ENCODE peak calls at places on chromosomes 12 and 14, in five cellular contexts. One of them, this sample, is unnamed.
A peak's percentile ranks its signal among the peaks of the same experiment; 100 is the strongest.

GRCh38 chr12:107454431-107454830 is 231.2 kb upstream of the PWP1 start:
- DNase-seq in nephron progenitor cell: no peak
- DNase-seq in ACHN: no peak
- DNase-seq in body of pancreas: no peak
- DNase-seq in GM10248: no peak
- DNase-seq in this sample: no peak

GRCh38 chr12:31260840-31261239 is 65.1 kb downstream of the SINHCAF start:
- DNase-seq in body of pancreas: no peak
- DNase-seq in nephron progenitor cell: no peak
- DNase-seq in ACHN: no peak
- DNase-seq in GM10248: no peak
- DNase-seq in this sample: no peak

GRCh38 chr14:68548194-68549056 is 244.4 kb downstream of the ZFP36L1 start:
- DNase-seq in ACHN: no peak
- DNase-seq in GM10248: no peak
- DNase-seq in nephron progenitor cell: peak; percentile 75
- DNase-seq in body of pancreas: peak; percentile 45
- DNase-seq in this sample: no peak

GRCh38 chr12:12837025-12837872 is 24.1 kb downstream of the DDX47 start:
- DNase-seq in ACHN: peak; percentile 86
- DNase-seq in GM10248: peak; percentile 54
- DNase-seq in body of pancreas: peak; percentile 14
- DNase-seq in nephron progenitor cell: peak; percentile 31
- DNase-seq in this sample: peak; percentile 59

GRCh38 chr14:95156765-95157194 is 549 bp downstream of the DICER1 start:
- DNase-seq in ACHN: peak; percentile 35
- DNase-seq in GM10248: peak; percentile 37
- DNase-seq in body of pancreas: peak; percentile 55
- DNase-seq in nephron progenitor cell: peak; percentile 55
- DNase-seq in this sample: peak; percentile 43

GRCh38 chr14:104588066-104588857 is 8.7 kb downstream of the C14orf180 start:
- DNase-seq in nephron progenitor cell: no peak
- DNase-seq in GM10248: no peak
- DNase-seq in body of pancreas: no peak
- DNase-seq in ACHN: no peak
- DNase-seq in this sample: no peak

GRCh38 chr12:130764475-130765185 is 48.5 kb upstream of the RIMBP2 start:
- DNase-seq in ACHN: peak; percentile 66
- DNase-seq in nephron progenitor cell: no peak
- DNase-seq in GM10248: no peak
- DNase-seq in body of pancreas: no peak
- DNase-seq in this sample: no peak

GRCh38 chr12:52735816-52736632 is 32.7 kb upstream of the KRT77 start:
- DNase-seq in body of pancreas: no peak
- DNase-seq in GM10248: no peak
- DNase-seq in ACHN: no peak
- DNase-seq in nephron progenitor cell: no peak
- DNase-seq in this sample: no peak

GRCh38 chr12:26791328-26791791 is 41.6 kb downstream of the ITPR2 start:
- DNase-seq in GM10248: no peak
- DNase-seq in ACHN: peak; percentile 71
- DNase-seq in nephron progenitor cell: no peak
- DNase-seq in body of pancreas: no peak
- DNase-seq in this sample: no peak

GRCh38 chr12:52522346-52523011 is 2.3 kb upstream of the KRT5 start:
- DNase-seq in ACHN: no peak
- DNase-seq in GM10248: no peak
- DNase-seq in nephron progenitor cell: no peak
- DNase-seq in body of pancreas: peak; percentile 41
- DNase-seq in this sample: no peak

GRCh38 chr14:39395555-39396254 is 36.5 kb downstream of the FBXO33 start:
- DNase-seq in ACHN: peak; percentile 7
- DNase-seq in GM10248: no peak
- DNase-seq in body of pancreas: no peak
- DNase-seq in nephron progenitor cell: no peak
- DNase-seq in this sample: no peak

GRCh38 chr14:50658203-50658602 is 9.9 kb downstream of the SAV1 start:
- DNase-seq in ACHN: no peak
- DNase-seq in nephron progenitor cell: no peak
- DNase-seq in body of pancreas: no peak
- DNase-seq in GM10248: no peak
- DNase-seq in this sample: no peak

GRCh38 chr12:644818-645552 is 18.3 kb downstream of the NINJ2 start:
- DNase-seq in ACHN: no peak
- DNase-seq in GM10248: no peak
- DNase-seq in nephron progenitor cell: no peak
- DNase-seq in body of pancreas: no peak
- DNase-seq in this sample: no peak

GRCh38 chr12:68538722-68539614 is 71.7 kb upstream of the RAP1B start:
- DNase-seq in ACHN: no peak
- DNase-seq in body of pancreas: no peak
- DNase-seq in GM10248: peak; percentile 32
- DNase-seq in nephron progenitor cell: no peak
- DNase-seq in this sample: peak; percentile 36

GRCh38 chr14:99562848-99563748 is 40.9 kb downstream of the CCDC85C start:
- DNase-seq in GM10248: no peak
- DNase-seq in nephron progenitor cell: peak; percentile 92
- DNase-seq in ACHN: peak; percentile 85
- DNase-seq in body of pancreas: peak; percentile 94
- DNase-seq in this sample: no peak

GRCh38 chr14:32307881-32308582 is 21.1 kb upstream of the AKAP6 start:
- DNase-seq in GM10248: no peak
- DNase-seq in nephron progenitor cell: no peak
- DNase-seq in ACHN: no peak
- DNase-seq in body of pancreas: peak; percentile 18
- DNase-seq in this sample: no peak

GRCh38 chr14:38762436-38762835 is 340.6 kb downstream of the SEC23A start:
- DNase-seq in GM10248: no peak
- DNase-seq in body of pancreas: no peak
- DNase-seq in ACHN: no peak
- DNase-seq in nephron progenitor cell: no peak
- DNase-seq in this sample: no peak

GRCh38 chr14:61521773-61522172 is 173.5 kb upstream of the HIF1A start:
- DNase-seq in body of pancreas: no peak
- DNase-seq in GM10248: no peak
- DNase-seq in ACHN: no peak
- DNase-seq in nephron progenitor cell: no peak
- DNase-seq in this sample: no peak